ENCODE peak calls at places on chromosomes 6 and 20, in four cellular contexts. D is activated CD4-positive, CD25-positive, alpha-beta regulatory T cell; V is cardiac fibroblast; L is endothelial cell. A is an unnamed sample.

GRCh38 chr6:5066456-5067093 is 18.6 kb upstream of the PPP1R3G start:
- DNase-seq in D (no peak), V (no peak), L (no peak), A (no peak)

GRCh38 chr20:53664121-53664520 is 70.5 kb upstream of the ZNF217 start:
- DNase-seq in D (no peak), V (no peak), L (no peak), A (no peak)

GRCh38 chr6:45728674-45729073 is 287.0 kb downstream of the CLIC5 start:
- DNase-seq in D (no peak), V (peak; percentile 69), L (no peak), A (peak; percentile 76)

GRCh38 chr6:33992191-33992590 is 153.7 kb downstream of the GRM4 start:
- DNase-seq in D (no peak), V (no peak), L (no peak), A (no peak)

GRCh38 chr6:46011241-46012085 is 4.2 kb downstream of the CLIC5 start:
- DNase-seq in D (no peak), V (no peak), L (peak; percentile 9), A (no peak)

GRCh38 chr6:145204258-145204766 is 531.0 kb downstream of the EPM2A start:
- DNase-seq in D (no peak), V (no peak), L (no peak), A (no peak)

GRCh38 chr6:52305948-52306767 is 21.6 kb upstream of the MCM3 start:
- DNase-seq in D (no peak), V (no peak), L (no peak), A (no peak)

GRCh38 chr20:41308290-41308691 is 9.2 kb downstream of the ZHX3 start:
- DNase-seq in D (no peak), V (peak; percentile 90), L (no peak), A (peak; percentile 94)

GRCh38 chr20:4021905-4022304 is 6.5 kb upstream of the RNF24 start:
- DNase-seq in D (no peak), V (peak; percentile 45), L (no peak), A (no peak)

GRCh38 chr6:45877970-45878590 is 137.6 kb downstream of the CLIC5 start:
- DNase-seq in D (no peak), V (no peak), L (no peak), A (no peak)

GRCh38 chr6:71489736-71490135 is 201.1 kb downstream of the OGFRL1 start:
- DNase-seq in D (no peak), V (peak; percentile 93), L (no peak), A (peak; percentile 98)

GRCh38 chr20:51318058-51318960 is 224.2 kb downstream of the NFATC2 start:
- DNase-seq in D (peak; percentile 26), V (peak; percentile 24), L (peak; percentile 83), A (no peak)

GRCh38 chr6:122098091-122098769 is 301.2 kb upstream of the HSF2 start:
- DNase-seq in D (no peak), V (no peak), L (no peak), A (peak; percentile 58)

A was measured in amniotic epithelial cell.